ENCODE peak calls at places on chromosomes 13 and 19, in five cellular contexts. A is AML-193, O is caudate nucleus, G is RPMI7951, F is left ventricle myocardium superior. J is an unnamed sample.

GRCh38 chr13:112178769-112179168 is 111.8 kb downstream of the SOX1 start:
- DNase-seq in A (no peak), O (no peak), G (no peak), F (no peak), J (no peak)

GRCh38 chr19:37905936-37906867 is at the start of gene WDR87:
- DNase-seq in A (no peak), O (no peak), G (peak), F (peak), J (no peak)

GRCh38 chr13:60137911-60138570 is 25.7 kb downstream of the DIAPH3 start:
- DNase-seq in A (no peak), O (no peak), G (no peak), F (no peak), J (no peak)

GRCh38 chr19:1062387-1063029 is 4.5 kb upstream of the ARHGAP45 start:
- DNase-seq in A (no peak), O (no peak), G (no peak), F (no peak), J (no peak)

GRCh38 chr19:1125601-1126533 is 22.1 kb downstream of the GPX4 start:
- DNase-seq in A (no peak), O (no peak), G (peak), F (no peak), J (peak)

GRCh38 chr13:35475131-35475959 is 1.1 kb downstream of the MAB21L1 start:
- DNase-seq in A (no peak), O (no peak), G (peak), F (peak), J (no peak)

GRCh38 chr19:29528946-29529645 is 3.3 kb downstream of the VSTM2B start:
- DNase-seq in A (no peak), O (no peak), G (no peak), F (no peak), J (no peak)

GRCh38 chr19:28435551-28436261 is 777.2 kb downstream of the UQCRFS1 start:
- DNase-seq in A (no peak), O (no peak), G (no peak), F (no peak), J (no peak)

GRCh38 chr19:35247526-35248309 is 1.1 kb upstream of the LSR start:
- DNase-seq in A (no peak), O (no peak), G (no peak), F (peak), J (no peak)

GRCh38 chr19:42250249-42250665 is 4.7 kb downstream of the ERF start:
- DNase-seq in A (no peak), O (no peak), G (no peak), F (peak), J (no peak)

GRCh38 chr13:113997845-113998751 is 24.2 kb upstream of the C13orf46 start:
- DNase-seq in A (no peak), O (no peak), G (peak), F (peak), J (no peak)

GRCh38 chr19:28501979-28502378 is 711.0 kb downstream of the UQCRFS1 start:
- DNase-seq in A (no peak), O (no peak), G (no peak), F (no peak), J (no peak)

GRCh38 chr13:100544866-100545683 is 43.5 kb downstream of the GGACT start:
- DNase-seq in A (no peak), O (no peak), G (no peak), F (peak), J (no peak)

GRCh38 chr19:1762243-1763140 is 9.2 kb downstream of the ONECUT3 start:
- DNase-seq in A (no peak), O (no peak), G (no peak), F (peak), J (no peak)

GRCh38 chr13:22110368-22110767 is 439.5 kb downstream of the FGF9 start:
- DNase-seq in A (no peak), O (no peak), G (peak), F (no peak), J (peak)

GRCh38 chr19:46761418-46761831 is 15.2 kb upstream of the STRN4 start:
- DNase-seq in A (no peak), O (no peak), G (peak), F (no peak), J (no peak)

GRCh38 chr19:5154129-5154798 is 185.4 kb downstream of the KDM4B start:
- DNase-seq in A (no peak), O (no peak), G (no peak), F (no peak), J (no peak)

GRCh38 chr13:91498298-91498697 is 99.9 kb downstream of the GPC5 start:
- DNase-seq in A (no peak), O (no peak), G (no peak), F (no peak), J (no peak)

J was measured in HT1080.